ENCODE peak calls at places on chromosomes 4 and X, in nine cellular contexts. P, W, F, H, B, D, R, X and K are unnamed samples. For H3K9me3, the result is how much of the 10 kb centered on the place peaks cover.

GRCh38 chrX:129795584-129795983 is 15.8 kb downstream of the SASH3 start:
- DNase-seq in R (peak), X (no peak), D (no peak), W (no peak), H (no peak), F (no peak), B (no peak), P (no peak), K (no peak)

GRCh38 chr4:94826206-94826605 is 68.5 kb downstream of the BMPR1B start:
- DNase-seq in B (no peak), H (no peak), W (no peak), X (no peak), R (peak), P (no peak), D (peak), F (no peak), K (no peak)

GRCh38 chr4:26022346-26022891 is 108.4 kb downstream of the SMIM20 start:
- DNase-seq in F (no peak), B (peak), D (peak), X (no peak), H (no peak), R (no peak), P (no peak), W (no peak), K (no peak)

GRCh38 chr4:60934896-60935295 is 265.2 kb upstream of the ADGRL3 start:
- DNase-seq in B (no peak), H (no peak), F (no peak), W (no peak), P (no peak), X (no peak), D (no peak), R (no peak), K (no peak)

GRCh38 chrX:105475801-105476200 is 255.3 kb upstream of the TEX13A start:
- DNase-seq in D (no peak), P (no peak), W (no peak), B (no peak), R (no peak), H (no peak), X (no peak), F (no peak), K (no peak)

GRCh38 chr4:80611366-80611765 is 275.8 kb downstream of the CFAP299 start:
- DNase-seq in F (no peak), W (no peak), X (no peak), R (no peak), H (no peak), P (no peak), B (no peak), D (no peak), K (no peak)

GRCh38 chr4:29983890-29984289 is 736.3 kb upstream of the PCDH7 start:
- DNase-seq in F (no peak), R (no peak), X (no peak), H (no peak), B (no peak), D (no peak), P (no peak), W (no peak), K (no peak)

GRCh38 chrX:115561605-115562491 is 874 bp downstream of the PLS3 start:
- DNase-seq in H (no peak), D (peak), R (no peak), W (peak), B (peak), P (peak), F (peak), X (peak), K (peak)

GRCh38 chr4:88284378-88285234 is at the start of gene PPM1K:
- DNase-seq in W (peak), F (peak), B (peak), R (peak), H (peak), X (peak), P (peak), D (peak), K (peak)

GRCh38 chr4:1772869-1773538 is 20.1 kb upstream of the FGFR3 start:
- DNase-seq in X (no peak), B (no peak), F (no peak), W (no peak), H (no peak), D (no peak), P (peak), R (no peak), K (no peak)

GRCh38 chr4:34492414-34492813 is 1751.9 kb downstream of the ARAP2 start:
- DNase-seq in D (no peak), R (no peak), H (no peak), P (no peak), B (no peak), X (no peak), F (no peak), W (no peak), K (no peak)

GRCh38 chr4:3729885-3730226 is 36.3 kb upstream of the ADRA2C start:
- DNase-seq in P (no peak), D (no peak), X (no peak), B (no peak), R (no peak), H (no peak), W (no peak), F (no peak), K (no peak)

GRCh38 chr4:78660559-78660958 is 109.0 kb downstream of the ANXA3 start:
- DNase-seq in X (no peak), H (no peak), D (no peak), F (no peak), B (no peak), W (no peak), R (no peak), P (no peak), K (no peak)

GRCh38 chrX:38929966-38930421 is 128.7 kb downstream of the MID1IP1 start:
- DNase-seq in B (no peak), W (no peak), P (no peak), F (no peak), R (peak), H (peak), X (peak), D (peak), K (no peak)

GRCh38 chr4:73257995-73258667 is 467 bp downstream of the ANKRD17 start:
- DNase-seq in B (peak), X (peak), F (no peak), H (peak), R (peak), P (peak), W (no peak), D (peak), K (no peak)

GRCh38 chrX:124086411-124086810 is 124.9 kb downstream of the STAG2 start:
- DNase-seq in H (no peak), F (no peak), D (no peak), P (no peak), X (no peak), B (no peak), R (no peak), W (no peak), K (no peak)

GRCh38 chrX:155899366-155899765 is 18.2 kb downstream of the VAMP7 start:
- DNase-seq in X (no peak), R (no peak), H (no peak), D (no peak), W (no peak), B (no peak), P (no peak), F (no peak), K (no peak)

GRCh38 chrX:103533428-103534216 is 14.3 kb upstream of the RAB40A start:
- DNase-seq in D (peak), H (peak), X (peak), R (peak), P (peak), B (peak), F (peak), W (peak), K (peak)

GRCh38 chrX:141989802-141990201 is 86.1 kb downstream of the MAGEC1 start:
- DNase-seq in H (no peak), B (peak), P (no peak), D (peak), W (no peak), R (no peak), F (no peak), X (no peak), K (no peak)

GRCh38 chr4:88054909-88055308 is 47.5 kb downstream of the PKD2 start:
- DNase-seq in F (no peak), B (peak), X (peak), W (no peak), H (no peak), P (peak), D (peak), R (no peak), K (no peak)

GRCh38 chrX:41692162-41692749 is 3.5 kb downstream of the GPR34 start:
- DNase-seq in F (no peak), B (no peak), X (no peak), W (no peak), P (no peak), R (no peak), H (no peak), D (peak), K (no peak)

GRCh38 chrX:17046478-17047097 is 100.1 kb downstream of the REPS2 start:
- DNase-seq in F (peak), D (peak), X (peak), W (no peak), R (peak), B (peak), H (peak), P (peak), K (no peak)

GRCh38 chr4:110483516-110483915 is 7.6 kb downstream of the ENPEP start:
- DNase-seq in D (peak), H (no peak), P (no peak), X (no peak), F (no peak), B (no peak), R (no peak), W (no peak), K (no peak)

GRCh38 chr4:168766537-168767316 is 243.3 kb downstream of the CBR4 start:
- DNase-seq in R (no peak), P (no peak), H (no peak), B (no peak), D (peak), F (no peak), W (no peak), X (no peak), K (no peak)

GRCh38 chr4:155889036-155889793 is 14.3 kb upstream of the TDO2 start:
- DNase-seq in R (no peak), B (no peak), F (no peak), H (no peak), P (no peak), W (no peak), X (no peak), D (peak), K (no peak)

GRCh38 chr4:108313546-108314339 is 145.0 kb upstream of the LEF1 start:
- DNase-seq in P (no peak), D (no peak), W (no peak), B (no peak), X (no peak), R (no peak), F (no peak), H (no peak), K (no peak)

GRCh38 chr4:126954537-126955291 is 678.0 kb upstream of the INTU start:
- DNase-seq in P (peak), H (no peak), W (no peak), X (no peak), R (no peak), B (no peak), F (no peak), D (no peak), K (no peak)

GRCh38 chrX:85611926-85612325 is 232.5 kb upstream of the POF1B start:
- DNase-seq in P (no peak), D (peak), F (no peak), R (no peak), X (no peak), W (no peak), H (no peak), B (no peak), K (no peak)

GRCh38 chrX:135981010-135981409 is 4.2 kb upstream of the SLC9A6 start:
- DNase-seq in P (no peak), F (no peak), W (no peak), D (no peak), H (no peak), X (no peak), R (no peak), B (no peak), K (no peak)

GRCh38 chr4:27217261-27217769 is 356.7 kb downstream of the STIM2 start:
- DNase-seq in X (no peak), D (peak), R (no peak), H (no peak), F (no peak), P (no peak), B (no peak), W (no peak), K (no peak)

GRCh38 chr4:157775971-157776370 is 396.9 kb downstream of the GASK1B start:
- DNase-seq in D (no peak), F (no peak), P (no peak), X (no peak), R (no peak), W (no peak), H (no peak), B (no peak), K (no peak)

GRCh38 chr4:69518102-69518501 is 22.4 kb upstream of the UGT2B4 start:
- DNase-seq in D (no peak), X (no peak), H (no peak), P (no peak), W (no peak), B (no peak), R (no peak), F (no peak), K (no peak)

GRCh38 chrX:17738737-17739535 is 1.6 kb downstream of the SCML1 start:
- DNase-seq in F (no peak), X (no peak), P (no peak), D (peak), R (no peak), W (no peak), B (no peak), H (no peak), K (no peak)

GRCh38 chrX:41472231-41472815 is 25.2 kb downstream of the NYX start:
- DNase-seq in W (no peak), F (no peak), P (no peak), D (peak), H (no peak), B (no peak), X (no peak), R (no peak), K (no peak)

GRCh38 chrX:110675866-110676265 is 119.8 kb downstream of the CHRDL1 start:
- DNase-seq in D (no peak), B (no peak), F (no peak), R (no peak), P (no peak), W (no peak), X (no peak), H (no peak), K (no peak)

GRCh38 chr4:65623509-65623908 is 46.8 kb downstream of the EPHA5 start:
- DNase-seq in R (no peak), X (no peak), B (no peak), W (no peak), P (no peak), F (no peak), H (no peak), D (peak), K (no peak)

GRCh38 chr4:47718691-47719090 is 119.2 kb downstream of the CORIN start:
- DNase-seq in D (no peak), F (no peak), H (no peak), X (no peak), P (no peak), R (no peak), B (no peak), W (no peak), K (no peak)

GRCh38 chr4:16140520-16141249 is 56.9 kb upstream of the PROM1 start:
- DNase-seq in P (no peak), D (peak), B (no peak), H (peak), W (no peak), F (no peak), X (peak), R (no peak), K (no peak)

GRCh38 chrX:134183665-134184064 is 53.3 kb upstream of the CCDC160 start:
- DNase-seq in D (no peak), R (no peak), X (no peak), B (no peak), F (no peak), P (no peak), W (no peak), H (no peak), K (no peak)

GRCh38 chrX:134181261-134181660 is 55.7 kb upstream of the CCDC160 start:
- DNase-seq in D (no peak), F (no peak), H (no peak), P (no peak), W (no peak), X (no peak), B (no peak), R (no peak), K (no peak)

GRCh38 chrX:134177527-134177926 is 59.5 kb upstream of the CCDC160 start:
- DNase-seq in F (no peak), R (no peak), D (no peak), P (no peak), W (no peak), B (no peak), H (no peak), X (peak), K (no peak)

GRCh38 chrX:134184936-134185335 is 52.0 kb upstream of the CCDC160 start:
- DNase-seq in X (no peak), W (no peak), F (no peak), R (peak), D (no peak), B (no peak), P (no peak), H (no peak), K (no peak)

GRCh38 chrX:134180566-134180965 is 56.4 kb upstream of the CCDC160 start:
- DNase-seq in B (no peak), R (no peak), H (no peak), P (no peak), F (no peak), X (no peak), W (no peak), D (no peak), K (no peak)
- H3K4me3 ChIP-seq in B (no peak), R (no peak), H (no peak), P (no peak), F (no peak), X (no peak), W (no peak), D (no peak), K (no peak)

GRCh38 chrX:120562569-120562926 is 1.8 kb upstream of the CUL4B start:
- DNase-seq in D (no peak), X (no peak), W (no peak), F (no peak), H (no peak), P (no peak), R (no peak), B (no peak), K (no peak)
- H3K27ac ChIP-seq in D (peak), X (no peak), W (no peak), F (peak), H (peak), P (no peak), R (no peak), B (no peak), K (peak)

GRCh38 chr4:166308589-166308988 is 435.6 kb downstream of the TLL1 start:
- DNase-seq in W (no peak), F (no peak), D (no peak), P (peak), H (no peak), R (no peak), B (no peak), X (no peak), K (no peak)

GRCh38 chr4:166312166-166312565 is 439.1 kb downstream of the TLL1 start:
- DNase-seq in P (no peak), W (no peak), R (no peak), X (no peak), H (no peak), D (peak), F (no peak), B (no peak), K (no peak)

GRCh38 chr4:166309286-166309685 is 436.2 kb downstream of the TLL1 start:
- DNase-seq in D (peak), R (no peak), H (no peak), W (no peak), B (no peak), F (no peak), X (no peak), P (no peak), K (no peak)
- H3K9me3 ChIP-seq in D (under half), R (under half), H (under half), W (under half), B (under half), F (under half), X (under half), P (under half), K (under half)

DNA sequence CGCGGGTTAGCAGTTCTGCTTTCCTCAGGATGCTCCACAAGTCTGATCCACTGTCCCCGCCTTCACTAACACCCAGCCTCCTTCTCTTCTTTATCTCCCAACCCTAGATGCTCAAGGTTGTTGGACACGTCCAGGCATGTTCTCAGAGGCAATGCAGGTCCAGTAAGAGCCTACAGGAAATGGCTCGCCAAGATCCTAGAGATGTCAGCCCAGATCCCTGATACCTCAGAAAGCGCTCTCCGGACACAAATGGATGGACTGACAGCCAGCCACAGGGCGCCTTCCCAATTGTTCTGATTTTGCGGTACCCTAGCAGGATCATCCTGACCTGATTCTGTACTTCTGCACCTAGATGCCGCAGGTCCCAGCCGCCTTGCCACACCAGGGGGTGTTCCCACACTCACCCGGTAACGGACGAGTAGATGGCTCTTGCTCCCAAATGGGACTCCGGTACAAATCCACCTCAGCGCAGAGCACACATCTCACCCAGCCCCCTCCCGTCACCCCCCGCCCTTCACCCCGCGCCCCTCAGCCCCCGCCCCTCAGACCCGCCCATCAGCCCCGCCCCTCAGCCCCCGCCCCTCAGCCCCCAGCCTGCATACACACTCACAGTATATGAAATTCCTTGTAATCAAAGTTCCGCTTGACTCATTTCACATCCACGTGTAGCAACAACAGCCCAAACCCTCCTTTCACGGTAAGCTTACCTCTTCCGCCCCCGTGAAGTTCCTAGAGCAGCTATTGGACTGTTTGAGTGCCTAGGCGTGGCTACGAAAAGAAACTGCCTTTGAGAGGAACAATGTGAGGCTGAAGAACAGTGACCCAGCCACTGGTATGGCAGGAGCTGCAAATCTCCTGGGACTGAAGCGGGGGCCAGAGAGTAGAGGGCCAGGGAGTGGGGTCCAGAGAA is at the start of gene EDA2R:
- DNase-seq in X (peak), W (no peak), D (peak), R (peak), B (peak), H (no peak), F (no peak), P (peak), K (no peak)
- H3K4me3 ChIP-seq in X (peak), W (peak), D (peak), R (no peak), B (peak), H (peak), F (peak), P (peak), K (peak)